ENCODE peak calls at places on chromosomes 12 and 14, in eight cellular contexts. U is stimulated activated effector memory CD8-positive, alpha-beta T cell treated with anti-CD3 and anti-CD28 coated beads, Interleukin-12 subunit alpha, Interleukin-12 subunit beta, amount 100 ng/mL, for 72 hours; C is sigmoid colon; W is endothelial cell; Q is Peyer's patch; J is A172; L is lung; M is heart left ventricle. Z is an unnamed sample.

GRCh38 chr14:67690011-67690410 is 5.6 kb downstream of the RDH11 start:
- DNase-seq in M (no peak), J (no peak), C (no peak), Q (no peak), U (no peak), W (no peak), L (no peak), Z (no peak)

GRCh38 chr14:98792171-98792570 is 479.8 kb downstream of the BCL11B start:
- DNase-seq in W (no peak), L (no peak), Q (no peak), U (no peak), M (no peak), J (no peak), C (no peak), Z (no peak)

GRCh38 chr12:32918890-32919791 is 22.6 kb upstream of the PKP2 start:
- DNase-seq in U (no peak), Q (no peak), L (no peak), J (peak; percentile 79), M (no peak), W (no peak), C (no peak), Z (peak; percentile 36)

GRCh38 chr12:62711626-62712305 is 223.2 kb downstream of the PPM1H start:
- DNase-seq in W (no peak), Q (no peak), L (no peak), J (no peak), C (no peak), M (no peak), U (no peak), Z (no peak)

GRCh38 chr14:52069617-52070431 is 965 bp upstream of the NID2 start:
- DNase-seq in L (no peak), C (peak; percentile 82), U (peak; percentile 53), Q (no peak), M (no peak), W (no peak), J (no peak), Z (no peak)

GRCh38 chr12:80708535-80709328 is 1.3 kb downstream of the MYF6 start:
- DNase-seq in W (peak; percentile 59), U (no peak), C (no peak), M (no peak), J (no peak), Q (no peak), L (no peak), Z (no peak)

GRCh38 chr14:52922656-52923055 is 28.2 kb downstream of the FERMT2 start:
- DNase-seq in Q (no peak), U (no peak), W (no peak), J (no peak), C (no peak), M (no peak), L (no peak), Z (no peak)

GRCh38 chr12:122031342-122032216 is 9.9 kb downstream of the BCL7A start:
- DNase-seq in W (peak; percentile 82), Q (peak; percentile 51), C (no peak), J (peak; percentile 21), M (peak; percentile 39), L (peak; percentile 61), U (peak; percentile 81), Z (peak; percentile 29)

GRCh38 chr12:46749322-46749721 is 76.5 kb downstream of the SLC38A4 start:
- DNase-seq in J (no peak), W (no peak), U (no peak), L (no peak), C (no peak), M (no peak), Q (no peak), Z (no peak)

GRCh38 chr14:75989134-75989533 is 3.6 kb downstream of the IFT43 start:
- DNase-seq in U (no peak), C (peak; percentile 84), Q (no peak), J (peak; percentile 11), W (no peak), L (no peak), M (peak; percentile 53), Z (peak; percentile 88)